ENCODE peak calls at places on chromosomes 16 and 17, in eight cellular contexts. H is ovary, D is endothelial cell of umbilical vein, Y is body of pancreas, O is tibial nerve, J is spleen, S is adrenal gland, T is prostate gland. C is an unnamed sample. For H3K27me3, the result is how much of the 10 kb centered on the place peaks cover.

GRCh38 chr16:88662843-88663606 is at the start of gene MVD:
- DNase-seq in Y (peak), O (peak), J (peak), D (peak), T (peak), H (peak), S (peak), C (peak)

GRCh38 chr17:7237761-7238417 is 1.4 kb downstream of the PHF23 start:
- DNase-seq in H (peak), S (peak), D (peak), O (peak), Y (peak), T (peak), J (peak), C (peak)

GRCh38 chr17:36641331-36641876 is 40.0 kb downstream of the MRM1 start:
- DNase-seq in H (no peak), D (no peak), Y (no peak), J (peak), S (no peak), T (no peak), O (no peak), C (no peak)

GRCh38 chr16:59060212-59060611 is 326.1 kb upstream of the GOT2 start:
- DNase-seq in T (no peak), J (no peak), O (no peak), Y (no peak), S (no peak), D (no peak), H (no peak), C (no peak)

GRCh38 chr17:80187493-80187892 is 17.7 kb downstream of the CARD14 start:
- DNase-seq in H (peak), T (peak), D (no peak), Y (peak), S (peak), O (peak), J (no peak), C (peak)

GRCh38 chr17:60678118-60678444 is 430 bp downstream of the BCAS3 start:
- DNase-seq in H (no peak), Y (no peak), T (no peak), D (no peak), O (no peak), S (no peak), J (no peak), C (no peak)

GRCh38 chr16:4032768-4033167 is 83.5 kb downstream of the ADCY9 start:
- DNase-seq in J (peak), Y (peak), O (no peak), D (peak), H (no peak), S (no peak), T (peak), C (peak)

GRCh38 chr16:84699712-84700517 is at the start of gene USP10:
- DNase-seq in Y (peak), H (peak), S (peak), D (peak), O (peak), T (peak), J (peak), C (peak)

GRCh38 chr16:67865318-67865717 is 7.5 kb upstream of the EDC4 start:
- DNase-seq in H (no peak), J (no peak), S (peak), D (peak), Y (peak), T (no peak), O (no peak), C (peak)

GRCh38 chr17:29567362-29568330 is 809 bp upstream of the ABHD15 start:
- DNase-seq in T (peak), S (peak), H (peak), Y (peak), O (peak), D (peak), J (peak), C (peak)

GRCh38 chr17:27518750-27519521 is 62.7 kb downstream of the KSR1 start:
- DNase-seq in S (no peak), H (no peak), Y (no peak), O (no peak), J (peak), D (no peak), T (no peak), C (no peak)
- TF ChIP-seq POLR2A in S (no peak), H (no peak), Y (no peak), O (no peak), J (no peak), D (no peak), T (no peak), C (no peak)

GRCh38 chr16:49382916-49383315 is 9.3 kb downstream of the C16orf78 start:
- DNase-seq in S (no peak), D (no peak), O (no peak), H (no peak), Y (no peak), T (no peak), J (no peak), C (no peak)
- TF ChIP-seq CTCF in S (no peak), D (no peak), O (no peak), H (no peak), Y (no peak), T (no peak), J (no peak), C (no peak)

DNA sequence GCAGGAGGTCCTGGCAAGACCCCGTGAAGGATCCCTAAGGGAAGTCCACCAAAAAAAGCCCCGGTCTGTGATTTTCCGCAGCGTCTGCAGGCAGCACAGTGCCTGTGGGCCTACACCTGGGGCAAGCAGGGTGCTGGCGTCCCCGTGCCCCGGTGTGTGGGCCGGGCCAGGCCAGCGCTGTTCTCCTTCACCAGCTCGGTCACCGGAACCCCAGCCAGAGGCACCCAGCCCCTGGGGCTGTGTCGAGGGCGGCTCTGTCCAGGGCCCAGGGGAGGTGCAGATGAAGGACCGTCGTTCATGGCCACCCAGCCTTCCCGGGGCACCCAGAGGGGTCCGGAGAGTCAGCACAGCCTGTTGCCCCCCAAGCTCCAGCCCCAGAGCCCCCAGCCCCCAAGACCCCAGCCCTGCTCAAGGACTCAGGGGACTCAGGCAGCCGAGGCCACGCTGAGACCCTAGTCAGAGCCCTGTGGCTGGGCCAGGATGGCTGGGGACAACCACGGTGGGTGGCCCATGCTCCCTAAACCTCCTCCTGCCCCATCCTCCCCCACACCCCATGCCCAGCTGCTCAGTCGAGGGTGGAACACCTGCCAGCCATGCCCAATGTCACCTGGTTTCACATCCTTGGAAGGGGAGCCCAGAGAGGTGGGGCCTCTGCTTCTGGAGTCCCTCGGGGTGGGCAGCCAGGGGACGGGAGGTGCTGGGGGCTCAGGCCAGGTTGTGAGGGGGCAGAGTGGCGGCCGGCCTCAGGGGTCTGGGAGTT is 5.7 kb upstream of the C1QTNF8 start:
- DNase-seq in Y (no peak), D (no peak), S (no peak), O (no peak), T (no peak), J (no peak), H (no peak), C (no peak)
- H3K27me3 ChIP-seq in Y (under half), D (under half), S (under half), O (half or more), T (under half), J (under half), H (under half), C (under half)

GRCh38 chr16:69089091-69089912 is 16.2 kb upstream of the HAS3 start:
- DNase-seq in D (peak), H (no peak), Y (peak), T (no peak), S (peak), J (no peak), O (no peak), C (no peak)

GRCh38 chr16:69095179-69095578 is 10.3 kb upstream of the HAS3 start:
- DNase-seq in S (no peak), D (no peak), T (no peak), O (no peak), H (no peak), Y (no peak), J (no peak), C (peak)

GRCh38 chr16:69088684-69089083 is 16.8 kb upstream of the HAS3 start:
- DNase-seq in H (no peak), O (no peak), Y (no peak), D (no peak), J (no peak), T (no peak), S (no peak), C (no peak)

GRCh38 chr16:69097425-69097824 is 8.0 kb upstream of the HAS3 start:
- DNase-seq in H (no peak), Y (no peak), J (no peak), D (no peak), T (no peak), S (no peak), O (no peak), C (no peak)

GRCh38 chr16:69093974-69094373 is 11.5 kb upstream of the HAS3 start:
- DNase-seq in T (no peak), J (no peak), S (no peak), H (no peak), O (no peak), D (no peak), Y (no peak), C (no peak)
- TF ChIP-seq POLR2A in T (no peak), J (no peak), S (no peak), H (no peak), O (no peak), D (no peak), Y (no peak), C (no peak)

GRCh38 chr16:10028644-10029043 is 153.6 kb downstream of the GRIN2A start:
- DNase-seq in T (no peak), J (no peak), Y (no peak), H (no peak), D (no peak), S (no peak), O (no peak), C (no peak)

GRCh38 chr16:10031955-10032354 is 150.3 kb downstream of the GRIN2A start:
- DNase-seq in S (no peak), J (no peak), H (no peak), O (no peak), T (no peak), D (no peak), Y (no peak), C (no peak)

GRCh38 chr16:10033561-10033960 is 148.7 kb downstream of the GRIN2A start:
- DNase-seq in J (no peak), H (no peak), Y (no peak), D (no peak), T (no peak), O (no peak), S (no peak), C (no peak)

GRCh38 chr16:10027553-10027952 is 154.7 kb downstream of the GRIN2A start:
- DNase-seq in D (no peak), O (no peak), H (no peak), Y (no peak), J (no peak), T (no peak), S (no peak), C (no peak)

DNA sequence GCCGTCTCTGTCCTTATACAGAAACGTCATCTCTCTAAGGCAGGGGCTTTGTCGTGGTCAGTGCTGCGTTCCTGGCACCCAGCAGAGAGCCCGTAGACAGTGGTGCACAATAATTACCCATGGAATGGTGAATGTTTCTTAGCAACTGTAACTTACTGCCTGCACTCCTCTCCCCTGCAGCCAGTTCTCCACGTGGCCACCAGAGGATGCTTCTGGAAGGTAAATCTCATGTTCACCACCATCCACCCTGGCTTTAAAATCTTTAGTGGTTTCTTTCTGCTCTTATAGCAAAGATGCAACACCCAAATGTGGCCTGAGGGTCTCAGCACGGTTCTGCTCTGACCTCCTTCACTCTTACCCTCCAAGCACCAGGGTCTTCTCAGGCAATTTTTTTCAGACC is 150.8 kb downstream of the GRIN2A start:
- DNase-seq in H (no peak), O (no peak), Y (no peak), S (no peak), J (no peak), D (no peak), T (no peak), C (no peak)
- TF ChIP-seq CTCF in H (no peak), O (no peak), Y (peak), S (no peak), J (no peak), D (no peak), T (no peak), C (no peak)

C was measured in upper lobe of left lung.